ENCODE peak calls at places on chromosome 18, in seven cellular contexts. W is fibroblast of lung, S is uterus, G is mesendoderm, Q is GM12878, Y is kidney epithelial cell, E is PC-9. D is an unnamed sample. For H3K27me3 and H3K36me3, the result is how much of the 10 kb centered on the place peaks cover.

GRCh38 chr18:57025525-57025924 is 121.4 kb upstream of the BOD1L2 start:
- DNase-seq in E (no peak), Y (no peak), G (no peak), S (no peak), W (no peak), Q (no peak), D (no peak)

GRCh38 chr18:34867520-34867919 is 157.4 kb downstream of the DTNA start:
- DNase-seq in W (no peak), E (no peak), Q (no peak), G (peak), Y (no peak), S (peak), D (peak)

GRCh38 chr18:46393230-46393629 is 263.8 kb downstream of the LOXHD1 start:
- DNase-seq in Y (no peak), E (no peak), S (no peak), W (no peak), G (peak), Q (no peak), D (peak)

GRCh38 chr18:63795611-63796010 is 20.4 kb downstream of the SERPINB7 start:
- DNase-seq in G (peak), Q (no peak), W (no peak), E (no peak), S (no peak), Y (no peak), D (no peak)

GRCh38 chr18:13136056-13136688 is 82.4 kb upstream of the LDLRAD4 start:
- DNase-seq in E (no peak), G (peak), Q (no peak), Y (no peak), S (no peak), W (no peak), D (peak)

GRCh38 chr18:54204883-54205282 is 19.6 kb downstream of the MBD2 start:
- DNase-seq in E (no peak), Q (no peak), S (no peak), Y (no peak), G (no peak), W (no peak), D (no peak)

GRCh38 chr18:58337688-58338087 is 291.2 kb downstream of the ALPK2 start:
- DNase-seq in E (no peak), S (peak), Q (no peak), G (no peak), W (peak), Y (no peak), D (no peak)

GRCh38 chr18:75132471-75132870 is 76.5 kb downstream of the PTGR3 start:
- DNase-seq in W (no peak), E (no peak), Y (no peak), G (no peak), S (no peak), Q (no peak), D (peak)

GRCh38 chr18:7512326-7512725 is 54.8 kb upstream of the PTPRM start:
- DNase-seq in G (no peak), Q (no peak), S (no peak), E (no peak), W (no peak), Y (peak), D (no peak)

GRCh38 chr18:35345460-35345921 is 1.3 kb upstream of the ZNF24 start:
- DNase-seq in Q (peak), E (no peak), G (peak), S (no peak), W (peak), Y (no peak), D (peak)

GRCh38 chr18:63879684-63880083 is 7.8 kb upstream of the SERPINB2 start:
- DNase-seq in Q (no peak), Y (no peak), S (no peak), G (peak), W (no peak), E (peak), D (no peak)

GRCh38 chr18:12911025-12911927 is 27.2 kb upstream of the PTPN2 start:
- DNase-seq in G (peak), E (no peak), W (peak), S (no peak), Q (no peak), Y (no peak), D (peak)

GRCh38 chr18:12324991-12325725 is 17.1 kb downstream of the TUBB6 start:
- DNase-seq in Y (no peak), G (no peak), W (no peak), S (no peak), Q (no peak), E (no peak), D (no peak)

GRCh38 chr18:45780568-45780967 is 44.9 kb upstream of the SIGLEC15 start:
- DNase-seq in E (no peak), Y (no peak), W (peak), G (no peak), S (no peak), Q (no peak), D (no peak)

GRCh38 chr18:57331718-57332117 is 20.6 kb upstream of the ST8SIA3 start:
- DNase-seq in Y (no peak), W (no peak), S (no peak), E (no peak), Q (no peak), G (no peak), D (no peak)

GRCh38 chr18:9701604-9702324 is 6.3 kb upstream of the RAB31 start:
- DNase-seq in Q (no peak), W (no peak), S (no peak), Y (no peak), G (no peak), E (no peak), D (no peak)

GRCh38 chr18:31241900-31242409 is 76.0 kb upstream of the DSG1 start:
- DNase-seq in E (peak), Q (no peak), G (peak), S (no peak), Y (peak), W (no peak), D (peak)

GRCh38 chr18:13558132-13558531 is 168.2 kb downstream of the FAM210A start:
- DNase-seq in Q (no peak), S (no peak), Y (no peak), W (peak), G (peak), E (no peak), D (peak)

GRCh38 chr18:23365602-23366001 is 87.5 kb upstream of the RIOK3 start:
- DNase-seq in E (no peak), Q (no peak), W (peak), S (no peak), Y (no peak), G (no peak), D (no peak)

GRCh38 chr18:6355789-6356589 is 58.7 kb downstream of the L3MBTL4 start:
- DNase-seq in W (peak), S (no peak), E (no peak), Q (no peak), G (peak), Y (peak), D (no peak)

GRCh38 chr18:44636241-44636640 is 44.4 kb upstream of the SETBP1 start:
- DNase-seq in Q (no peak), S (no peak), G (no peak), Y (no peak), E (no peak), W (no peak), D (no peak)

GRCh38 chr18:10353791-10354190 is 100.6 kb upstream of the APCDD1 start:
- DNase-seq in W (peak), S (no peak), Q (no peak), Y (no peak), E (peak), G (no peak), D (no peak)

GRCh38 chr18:60421356-60422118 is 49.0 kb upstream of the MC4R start:
- DNase-seq in E (no peak), W (no peak), Q (no peak), G (no peak), Y (no peak), S (no peak), D (no peak)

GRCh38 chr18:42412896-42413295 is 457.9 kb downstream of the PIK3C3 start:
- DNase-seq in E (no peak), G (peak), Y (peak), Q (no peak), S (no peak), W (no peak), D (no peak)

GRCh38 chr18:8254664-8255063 is 354.6 kb upstream of the RAB12 start:
- DNase-seq in W (peak), Q (no peak), E (no peak), Y (no peak), G (no peak), S (no peak), D (no peak)

GRCh38 chr18:27005589-27005988 is 140.1 kb upstream of the AQP4 start:
- DNase-seq in E (no peak), W (no peak), Y (no peak), S (no peak), Q (no peak), G (peak), D (peak)

GRCh38 chr18:80178935-80179818 is 68.1 kb downstream of the PARD6G start:
- DNase-seq in Q (no peak), E (no peak), G (no peak), S (no peak), W (no peak), Y (no peak), D (no peak)

GRCh38 chr18:24631238-24632025 is 171.0 kb downstream of the HRH4 start:
- DNase-seq in W (no peak), G (peak), S (no peak), Y (no peak), E (no peak), Q (no peak), D (peak)

GRCh38 chr18:68925268-68925667 is 127.4 kb downstream of the CCDC102B start:
- DNase-seq in E (no peak), Q (no peak), S (no peak), Y (no peak), W (peak), G (peak), D (no peak)

GRCh38 chr18:9103488-9103887 is 989 bp downstream of the NDUFV2 start:
- DNase-seq in S (no peak), Q (no peak), W (peak), G (peak), Y (no peak), E (peak), D (no peak)

GRCh38 chr18:3649559-3650426 is 199.8 kb downstream of the TGIF1 start:
- DNase-seq in E (peak), S (peak), W (peak), G (no peak), Q (no peak), Y (no peak), D (no peak)

GRCh38 chr18:28359177-28359576 is 182.2 kb upstream of the CDH2 start:
- DNase-seq in Y (no peak), Q (no peak), E (no peak), W (no peak), G (no peak), S (no peak), D (no peak)

GRCh38 chr18:73728657-73729056 is 419.0 kb downstream of the FBXO15 start:
- DNase-seq in E (no peak), Y (no peak), W (no peak), G (peak), S (no peak), Q (no peak), D (no peak)

GRCh38 chr18:11849845-11850747 is 1.1 kb upstream of the CHMP1B start:
- DNase-seq in Q (no peak), Y (peak), E (peak), W (peak), G (peak), S (peak), D (no peak)

GRCh38 chr18:63098014-63098981 is 221.3 kb downstream of the BCL2 start:
- DNase-seq in Y (no peak), S (no peak), G (no peak), W (no peak), E (no peak), Q (peak), D (no peak)

GRCh38 chr18:46680784-46681695 is 24.0 kb upstream of the LOXHD1 start:
- DNase-seq in G (no peak), W (no peak), Y (no peak), E (no peak), Q (no peak), S (no peak), D (no peak)

DNA sequence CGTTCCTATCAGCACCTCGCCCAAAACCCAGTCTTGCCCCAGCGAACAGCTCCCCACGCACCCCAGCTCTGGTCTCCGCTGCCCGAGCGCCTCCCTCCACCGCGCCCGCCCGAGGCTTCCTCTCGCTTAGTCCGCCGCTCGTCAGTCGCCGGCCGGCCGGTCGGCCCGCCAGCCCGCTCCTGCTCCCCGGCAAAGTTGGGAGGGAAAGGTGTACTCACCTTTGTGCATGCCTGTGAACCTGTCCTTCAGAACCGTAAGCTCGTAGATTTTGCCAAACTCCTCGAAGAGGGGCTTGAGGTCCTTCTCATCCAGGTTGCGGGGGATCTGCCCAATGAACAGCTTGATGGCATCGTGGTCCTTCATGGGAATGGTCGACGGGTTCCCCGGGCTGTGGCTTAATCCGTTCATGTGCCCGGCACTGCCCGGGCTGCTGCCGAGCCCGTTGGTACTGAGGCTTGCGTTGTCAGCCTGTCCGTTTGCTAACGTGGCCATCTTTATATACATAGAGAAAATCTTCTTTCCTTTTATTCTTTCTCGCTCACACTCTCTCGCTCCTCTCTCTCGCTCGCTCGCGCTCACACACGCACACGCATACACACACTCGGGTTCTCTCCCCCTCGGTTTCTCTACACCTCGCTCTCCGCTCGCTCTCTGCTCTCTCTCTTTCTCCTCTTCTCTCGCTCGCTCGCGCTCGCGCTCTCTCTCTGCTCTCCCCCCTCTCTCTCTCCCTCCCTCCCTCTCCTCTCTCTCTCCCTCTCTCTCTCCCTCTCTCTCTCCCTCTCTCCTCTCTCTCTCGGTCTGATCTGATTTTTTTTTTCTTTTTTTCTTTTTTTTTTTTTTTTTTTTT is at the start of gene CELF4:
- DNase-seq in W (peak), S (no peak), G (peak), Q (no peak), Y (no peak), E (no peak), D (peak)
- H3K4me3 ChIP-seq in W (peak), S (peak), G (peak), Q (no peak), Y (peak), E (no peak), D (peak)

GRCh38 chr18:36455931-36456330 is 158.4 kb downstream of the FHOD3 start:
- DNase-seq in G (no peak), Y (no peak), E (no peak), W (no peak), S (no peak), Q (no peak), D (no peak)
- H3K27me3 ChIP-seq in G (under half), Y (under half), E (under half), W (under half), S (under half), Q (under half), D (under half)

DNA sequence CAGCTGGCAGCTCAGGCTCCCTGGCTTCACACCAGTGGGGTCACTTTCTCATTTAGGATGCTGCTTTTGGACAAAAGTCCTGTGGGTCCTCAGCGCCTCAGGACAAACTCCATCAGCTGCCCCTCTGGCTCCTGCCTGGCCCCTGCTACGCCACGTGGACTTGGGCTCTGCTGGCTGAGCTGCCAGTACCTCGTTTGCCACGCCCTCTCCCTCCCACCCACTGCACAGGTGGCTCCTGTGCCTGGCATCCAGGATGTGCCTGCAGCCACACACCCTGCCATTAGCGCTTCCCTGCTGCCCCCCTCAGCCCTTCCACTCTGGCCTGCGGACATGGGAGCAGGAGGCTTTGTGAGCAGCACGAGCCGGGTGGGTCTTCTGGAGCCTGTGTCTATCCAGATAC is 118.9 kb downstream of the ZNF236 start:
- DNase-seq in S (no peak), G (no peak), Y (no peak), E (no peak), Q (no peak), W (no peak), D (no peak)
- H3K36me3 ChIP-seq in S (under half), G (under half), Y (under half), E (under half), Q (under half), W (under half), D (under half)

GRCh38 chr18:48945953-48946217 is 4.9 kb downstream of the SMAD7 start:
- DNase-seq in Y (no peak), E (no peak), G (no peak), Q (no peak), W (no peak), S (no peak), D (no peak)
- H3K4me3 ChIP-seq in Y (peak), E (no peak), G (no peak), Q (peak), W (peak), S (no peak), D (no peak)

D was measured in H7.